ENCODE peak calls at places on chromosome 19, in ten cellular contexts. One of them, this sample, is unnamed.

GRCh38 chr19:8204961-8205360 is 4.2 kb upstream of the CERS4 start:
- DNase-seq in heart right ventricle: no peak
- DNase-seq in Peyer's patch: no peak
- DNase-seq in PC-3: peak; percentile 53
- DNase-seq in small intestine: no peak
- DNase-seq in keratinocyte: no peak
- DNase-seq in left lung: no peak
- DNase-seq in tibial artery: no peak
- DNase-seq in ascending aorta: no peak
- DNase-seq in IMR-90: no peak
- DNase-seq in this sample: no peak

GRCh38 chr19:40147338-40147692 is 43.9 kb upstream of the MAP3K10 start:
- DNase-seq in heart right ventricle: no peak
- DNase-seq in Peyer's patch: no peak
- DNase-seq in PC-3: no peak
- DNase-seq in small intestine: no peak
- DNase-seq in keratinocyte: no peak
- DNase-seq in left lung: no peak
- DNase-seq in tibial artery: no peak
- DNase-seq in ascending aorta: no peak
- DNase-seq in IMR-90: no peak
- DNase-seq in this sample: no peak

GRCh38 chr19:41997121-41997850 is 3.3 kb upstream of the ATP1A3 start:
- DNase-seq in heart right ventricle: peak; percentile 38
- DNase-seq in Peyer's patch: no peak
- DNase-seq in PC-3: peak; percentile 42
- DNase-seq in small intestine: peak; percentile 6
- DNase-seq in keratinocyte: no peak
- DNase-seq in left lung: peak; percentile 86
- DNase-seq in tibial artery: no peak
- DNase-seq in ascending aorta: no peak
- DNase-seq in IMR-90: peak; percentile 22
- DNase-seq in this sample: peak; percentile 37

GRCh38 chr19:34171877-34172660 is at the start of gene LSM14A:
- DNase-seq in heart right ventricle: peak; percentile 92
- DNase-seq in Peyer's patch: peak; percentile 97
- DNase-seq in PC-3: peak; percentile 72
- DNase-seq in small intestine: peak; percentile 83
- DNase-seq in keratinocyte: peak; percentile 73
- DNase-seq in left lung: peak; percentile 97
- DNase-seq in tibial artery: peak; percentile 96
- DNase-seq in ascending aorta: peak; percentile 96
- DNase-seq in IMR-90: peak; percentile 89
- DNase-seq in this sample: peak; percentile 93

GRCh38 chr19:12880551-12881171 is 588 bp downstream of the DNASE2 start:
- DNase-seq in heart right ventricle: no peak
- DNase-seq in Peyer's patch: peak; percentile 64
- DNase-seq in PC-3: peak; percentile 25
- DNase-seq in small intestine: no peak
- DNase-seq in keratinocyte: no peak
- DNase-seq in left lung: peak; percentile 86
- DNase-seq in tibial artery: peak; percentile 81
- DNase-seq in ascending aorta: no peak
- DNase-seq in IMR-90: peak; percentile 6
- DNase-seq in this sample: peak; percentile 39

GRCh38 chr19:41420101-41420880 is 6.9 kb downstream of the B3GNT8 start:
- DNase-seq in heart right ventricle: no peak
- DNase-seq in Peyer's patch: no peak
- DNase-seq in PC-3: no peak
- DNase-seq in small intestine: no peak
- DNase-seq in keratinocyte: no peak
- DNase-seq in left lung: peak; percentile 48
- DNase-seq in tibial artery: no peak
- DNase-seq in ascending aorta: no peak
- DNase-seq in IMR-90: no peak
- DNase-seq in this sample: no peak

GRCh38 chr19:51259348-51260245 is 8.7 kb downstream of the SIGLECL1 start:
- DNase-seq in heart right ventricle: peak; percentile 15
- DNase-seq in Peyer's patch: peak; percentile 47
- DNase-seq in PC-3: peak; percentile 78
- DNase-seq in small intestine: peak; percentile 14
- DNase-seq in keratinocyte: no peak
- DNase-seq in left lung: no peak
- DNase-seq in tibial artery: no peak
- DNase-seq in ascending aorta: no peak
- DNase-seq in IMR-90: peak; percentile 22
- DNase-seq in this sample: no peak

GRCh38 chr19:15115080-15115479 is 7.9 kb downstream of the SYDE1 start:
- DNase-seq in heart right ventricle: peak; percentile 89
- DNase-seq in Peyer's patch: peak; percentile 66
- DNase-seq in PC-3: no peak
- DNase-seq in small intestine: no peak
- DNase-seq in keratinocyte: no peak
- DNase-seq in left lung: no peak
- DNase-seq in tibial artery: peak; percentile 87
- DNase-seq in ascending aorta: no peak
- DNase-seq in IMR-90: peak; percentile 68
- DNase-seq in this sample: peak; percentile 75

GRCh38 chr19:45250832-45251451 is at the start of gene MARK4:
- DNase-seq in heart right ventricle: peak; percentile 52
- DNase-seq in Peyer's patch: peak; percentile 63
- DNase-seq in PC-3: peak; percentile 54
- DNase-seq in small intestine: peak; percentile 46
- DNase-seq in keratinocyte: peak; percentile 42
- DNase-seq in left lung: peak; percentile 89
- DNase-seq in tibial artery: peak; percentile 70
- DNase-seq in ascending aorta: peak; percentile 68
- DNase-seq in IMR-90: peak; percentile 34
- DNase-seq in this sample: peak; percentile 77

GRCh38 chr19:9535934-9536333 is 2.5 kb downstream of the ZNF426 start:
- DNase-seq in heart right ventricle: no peak
- DNase-seq in Peyer's patch: no peak
- DNase-seq in PC-3: no peak
- DNase-seq in small intestine: no peak
- DNase-seq in keratinocyte: no peak
- DNase-seq in left lung: no peak
- DNase-seq in tibial artery: no peak
- DNase-seq in ascending aorta: no peak
- DNase-seq in IMR-90: no peak
- DNase-seq in this sample: no peak

GRCh38 chr19:10587022-10587838 is at the start of gene AP1M2:
- DNase-seq in heart right ventricle: no peak
- DNase-seq in Peyer's patch: peak; percentile 76
- DNase-seq in PC-3: peak; percentile 37
- DNase-seq in small intestine: peak; percentile 76
- DNase-seq in keratinocyte: no peak
- DNase-seq in left lung: peak; percentile 85
- DNase-seq in tibial artery: no peak
- DNase-seq in ascending aorta: no peak
- DNase-seq in IMR-90: no peak
- DNase-seq in this sample: no peak

GRCh38 chr19:31146546-31147183 is 202.6 kb downstream of the TSHZ3 start:
- DNase-seq in heart right ventricle: no peak
- DNase-seq in Peyer's patch: no peak
- DNase-seq in PC-3: no peak
- DNase-seq in small intestine: no peak
- DNase-seq in keratinocyte: peak; percentile 58
- DNase-seq in left lung: no peak
- DNase-seq in tibial artery: no peak
- DNase-seq in ascending aorta: no peak
- DNase-seq in IMR-90: no peak
- DNase-seq in this sample: no peak
- H3K27ac ChIP-seq in heart right ventricle: no peak overlapping the region
- H3K27ac ChIP-seq in Peyer's patch: no peak overlapping the region
- H3K27ac ChIP-seq in PC-3: no peak overlapping the region
- H3K27ac ChIP-seq in small intestine: no peak overlapping the region
- H3K27ac ChIP-seq in keratinocyte: no peak overlapping the region
- H3K27ac ChIP-seq in left lung: no peak overlapping the region
- H3K27ac ChIP-seq in tibial artery: no peak overlapping the region
- H3K27ac ChIP-seq in ascending aorta: no peak overlapping the region
- H3K27ac ChIP-seq in IMR-90: no peak overlapping the region
- H3K27ac ChIP-seq in this sample: no peak overlapping the region

DNA sequence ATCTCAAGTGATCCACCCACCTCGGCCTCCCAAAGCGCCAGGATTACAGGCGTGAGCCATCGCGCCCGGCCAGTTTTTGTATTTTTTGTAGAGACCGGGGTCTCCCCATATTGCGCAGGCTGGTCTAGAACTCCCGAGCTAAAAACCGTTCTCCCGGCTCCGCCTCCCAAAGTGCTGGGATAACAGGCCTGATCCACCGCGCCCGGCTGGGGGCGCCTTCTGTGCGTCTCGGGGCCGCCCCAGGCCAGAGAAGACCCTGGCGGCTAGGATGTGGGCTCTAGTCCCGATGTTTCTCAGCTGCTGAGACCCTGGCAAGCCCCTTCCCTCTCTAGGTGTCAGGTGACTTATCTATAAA is 3.6 kb downstream of the ARHGAP45 start:
- DNase-seq in heart right ventricle: no peak
- DNase-seq in Peyer's patch: no peak
- DNase-seq in PC-3: no peak
- DNase-seq in small intestine: no peak
- DNase-seq in keratinocyte: no peak
- DNase-seq in left lung: peak; percentile 59
- DNase-seq in tibial artery: no peak
- DNase-seq in ascending aorta: no peak
- DNase-seq in IMR-90: no peak
- DNase-seq in this sample: peak; percentile 37
- H3K4me1 ChIP-seq in heart right ventricle: peaks cover 11% of the 10 kb centered on the region
- H3K4me1 ChIP-seq in Peyer's patch: peaks cover 40% of the 10 kb centered on the region
- H3K4me1 ChIP-seq in PC-3: peaks cover 12% of the 10 kb centered on the region
- H3K4me1 ChIP-seq in small intestine: no peaks in the 10 kb centered on the region
- H3K4me1 ChIP-seq in keratinocyte: peaks cover 21% of the 10 kb centered on the region
- H3K4me1 ChIP-seq in left lung: peaks cover 89% of the 10 kb centered on the region
- H3K4me1 ChIP-seq in tibial artery: peaks cover 45% of the 10 kb centered on the region
- H3K4me1 ChIP-seq in ascending aorta: peaks cover 8% of the 10 kb centered on the region
- H3K4me1 ChIP-seq in IMR-90: peaks cover 3% of the 10 kb centered on the region
- H3K4me1 ChIP-seq in this sample: peaks cover 14% of the 10 kb centered on the region

DNA sequence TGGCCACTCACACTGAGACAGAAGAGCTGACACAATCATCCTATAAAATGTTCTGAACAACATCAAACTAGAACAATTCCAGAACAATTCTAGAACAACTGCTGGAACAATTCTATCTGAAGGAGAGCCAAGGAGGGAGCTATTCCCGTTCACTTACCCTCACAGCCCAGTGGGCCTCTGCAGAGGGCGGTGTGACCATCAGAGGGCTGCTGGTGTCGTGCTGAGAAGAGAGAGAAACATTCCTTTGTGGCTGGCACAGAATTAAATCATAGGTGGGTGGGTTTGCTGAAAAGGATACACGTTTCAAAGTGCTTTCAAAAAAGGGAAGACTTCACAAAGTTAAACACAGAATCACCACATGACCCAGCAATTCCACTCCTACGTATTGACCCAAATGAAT is 35.0 kb downstream of the EPS15L1 start:
- DNase-seq in heart right ventricle: no peak
- DNase-seq in Peyer's patch: no peak
- DNase-seq in PC-3: no peak
- DNase-seq in small intestine: no peak
- DNase-seq in keratinocyte: no peak
- DNase-seq in left lung: peak; percentile 8
- DNase-seq in tibial artery: no peak
- DNase-seq in ascending aorta: no peak
- DNase-seq in IMR-90: no peak
- DNase-seq in this sample: no peak
- H3K27ac ChIP-seq in heart right ventricle: peak overlapping the region; percentile 66
- H3K27ac ChIP-seq in Peyer's patch: peak overlapping the region; percentile 66
- H3K27ac ChIP-seq in PC-3: no peak overlapping the region
- H3K27ac ChIP-seq in small intestine: peak overlapping the region; percentile 62
- H3K27ac ChIP-seq in keratinocyte: no peak overlapping the region
- H3K27ac ChIP-seq in left lung: no peak overlapping the region
- H3K27ac ChIP-seq in tibial artery: peak overlapping the region; percentile 56
- H3K27ac ChIP-seq in ascending aorta: peak overlapping the region; percentile 63
- H3K27ac ChIP-seq in IMR-90: no peak overlapping the region
- H3K27ac ChIP-seq in this sample: peak overlapping the region; percentile 85

GRCh38 chr19:43784981-43785808 is 4.4 kb upstream of the KCNN4 start:
- DNase-seq in heart right ventricle: peak; percentile 50
- DNase-seq in Peyer's patch: peak; percentile 81
- DNase-seq in PC-3: peak; percentile 84
- DNase-seq in small intestine: peak; percentile 78
- DNase-seq in keratinocyte: no peak
- DNase-seq in left lung: peak; percentile 70
- DNase-seq in tibial artery: peak; percentile 67
- DNase-seq in ascending aorta: peak; percentile 76
- DNase-seq in IMR-90: peak; percentile 67
- DNase-seq in this sample: peak; percentile 46
- H3K4me1 ChIP-seq in heart right ventricle: peaks cover 4% of the 10 kb centered on the region
- H3K4me1 ChIP-seq in Peyer's patch: peaks cover 11% of the 10 kb centered on the region
- H3K4me1 ChIP-seq in PC-3: peaks cover 35% of the 10 kb centered on the region
- H3K4me1 ChIP-seq in small intestine: no peaks in the 10 kb centered on the region
- H3K4me1 ChIP-seq in keratinocyte: peaks cover 46% of the 10 kb centered on the region
- H3K4me1 ChIP-seq in left lung: peaks cover 25% of the 10 kb centered on the region
- H3K4me1 ChIP-seq in tibial artery: peaks cover 8% of the 10 kb centered on the region
- H3K4me1 ChIP-seq in ascending aorta: no peaks in the 10 kb centered on the region
- H3K4me1 ChIP-seq in IMR-90: peaks cover 12% of the 10 kb centered on the region
- H3K4me1 ChIP-seq in this sample: no peaks in the 10 kb centered on the region

DNA sequence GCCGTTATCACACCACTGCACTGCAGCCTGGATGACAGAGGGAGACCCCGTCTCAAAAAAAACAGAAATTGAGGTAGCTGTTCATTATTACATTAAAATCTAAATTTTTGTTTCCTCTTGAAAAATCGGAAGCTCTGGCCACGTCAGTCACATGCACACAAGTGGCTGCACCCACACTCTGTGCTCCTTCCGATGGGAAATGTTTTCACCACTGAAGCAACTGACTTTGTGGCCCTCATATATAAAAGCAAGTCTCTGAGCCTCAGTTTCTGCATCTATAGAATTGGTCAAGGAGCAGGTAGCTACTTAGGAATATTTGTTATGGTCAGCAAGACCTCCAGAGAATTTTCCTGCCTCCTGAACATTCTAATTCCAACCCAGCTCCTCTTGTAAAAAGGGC is 4.5 kb downstream of the LRRC25 start:
- DNase-seq in heart right ventricle: no peak
- DNase-seq in Peyer's patch: no peak
- DNase-seq in PC-3: no peak
- DNase-seq in small intestine: no peak
- DNase-seq in keratinocyte: no peak
- DNase-seq in left lung: no peak
- DNase-seq in tibial artery: no peak
- DNase-seq in ascending aorta: no peak
- DNase-seq in IMR-90: no peak
- DNase-seq in this sample: no peak
- H3K27ac ChIP-seq in heart right ventricle: no peak overlapping the region
- H3K27ac ChIP-seq in Peyer's patch: peak overlapping the region; percentile 31
- H3K27ac ChIP-seq in PC-3: no peak overlapping the region
- H3K27ac ChIP-seq in small intestine: no peak overlapping the region
- H3K27ac ChIP-seq in keratinocyte: no peak overlapping the region
- H3K27ac ChIP-seq in left lung: peak overlapping the region; percentile 87
- H3K27ac ChIP-seq in tibial artery: no peak overlapping the region
- H3K27ac ChIP-seq in ascending aorta: no peak overlapping the region
- H3K27ac ChIP-seq in IMR-90: no peak overlapping the region
- H3K27ac ChIP-seq in this sample: no peak overlapping the region

GRCh38 chr19:27673986-27674385 is 1539.0 kb downstream of the UQCRFS1 start:
- DNase-seq in heart right ventricle: no peak
- DNase-seq in Peyer's patch: no peak
- DNase-seq in PC-3: no peak
- DNase-seq in small intestine: no peak
- DNase-seq in keratinocyte: no peak
- DNase-seq in left lung: no peak
- DNase-seq in tibial artery: peak; percentile 20
- DNase-seq in ascending aorta: no peak
- DNase-seq in IMR-90: no peak
- DNase-seq in this sample: no peak
- H3K4me1 ChIP-seq in heart right ventricle: peaks cover 26% of the 10 kb centered on the region
- H3K4me1 ChIP-seq in Peyer's patch: no peaks in the 10 kb centered on the region
- H3K4me1 ChIP-seq in PC-3: no peaks in the 10 kb centered on the region
- H3K4me1 ChIP-seq in small intestine: no peaks in the 10 kb centered on the region
- H3K4me1 ChIP-seq in keratinocyte: no peaks in the 10 kb centered on the region
- H3K4me1 ChIP-seq in left lung: no peaks in the 10 kb centered on the region
- H3K4me1 ChIP-seq in tibial artery: no peaks in the 10 kb centered on the region
- H3K4me1 ChIP-seq in ascending aorta: no peaks in the 10 kb centered on the region
- H3K4me1 ChIP-seq in IMR-90: no peaks in the 10 kb centered on the region
- H3K4me1 ChIP-seq in this sample: peaks cover 44% of the 10 kb centered on the region

This sample was measured in psoas muscle.